ENCODE peak calls at places on chromosomes 7 and 10, in five cellular contexts. L is HT-29; F is astrocyte; T is CD8-positive, alpha-beta memory T cell; E is MM.1S. I is an unnamed sample.
A peak's percentile ranks its signal among the peaks of the same experiment; 100 is the strongest.

GRCh38 chr7:36155811-36156361 is 2.8 kb downstream of the EEPD1 start:
- DNase-seq in L (peak; percentile 51), F (peak; percentile 22), T (no peak), E (no peak), I (peak; percentile 54)

GRCh38 chr10:49360271-49361177 is 35.4 kb downstream of the DRGX start:
- DNase-seq in L (no peak), F (no peak), T (no peak), E (no peak), I (no peak)

GRCh38 chr10:16828114-16828568 is 10.9 kb upstream of the RSU1 start:
- DNase-seq in L (peak; percentile 92), F (peak; percentile 65), T (peak; percentile 55), E (peak; percentile 89), I (peak; percentile 80)

GRCh38 chr7:91266067-91266930 is 2.1 kb downstream of the FZD1 start:
- DNase-seq in L (no peak), F (peak; percentile 20), T (no peak), E (no peak), I (no peak)

GRCh38 chr10:79027147-79028055 is 41.4 kb upstream of the ZMIZ1 start:
- DNase-seq in L (no peak), F (no peak), T (peak; percentile 83), E (no peak), I (no peak)

GRCh38 chr7:124536156-124536762 is 229.3 kb downstream of the GPR37 start:
- DNase-seq in L (no peak), F (peak; percentile 2), T (no peak), E (no peak), I (no peak)

GRCh38 chr7:38932509-38933168 is 23.6 kb upstream of the VPS41 start:
- DNase-seq in L (peak; percentile 87), F (peak; percentile 4), T (peak; percentile 6), E (peak; percentile 48), I (peak; percentile 59)

GRCh38 chr10:11118696-11119095 is 101.0 kb downstream of the CELF2 start:
- DNase-seq in L (no peak), F (no peak), T (no peak), E (no peak), I (no peak)

GRCh38 chr10:60681103-60681502 is 97.2 kb upstream of the CDK1 start:
- DNase-seq in L (no peak), F (no peak), T (no peak), E (no peak), I (peak; percentile 43)

GRCh38 chr10:29174389-29174788 is 114.5 kb upstream of the LYZL1 start:
- DNase-seq in L (peak; percentile 2), F (no peak), T (no peak), E (no peak), I (no peak)

GRCh38 chr7:159127691-159128642 is 16.7 kb downstream of the VIPR2 start:
- DNase-seq in L (no peak), F (no peak), T (no peak), E (no peak), I (no peak)

GRCh38 chr10:54402576-54402975 is 398.5 kb downstream of the PCDH15 start:
- DNase-seq in L (peak; percentile 62), F (peak; percentile 1), T (no peak), E (peak; percentile 21), I (peak; percentile 32)

GRCh38 chr10:125060851-125061556 is 99.4 kb downstream of the CTBP2 start:
- DNase-seq in L (peak; percentile 78), F (peak; percentile 75), T (peak; percentile 4), E (no peak), I (peak; percentile 79)

GRCh38 chr10:24958701-24959392 is 6.4 kb upstream of the PRTFDC1 start:
- DNase-seq in L (no peak), F (peak; percentile 90), T (no peak), E (no peak), I (no peak)

GRCh38 chr7:146961617-146962016 is 845.0 kb downstream of the CNTNAP2 start:
- DNase-seq in L (no peak), F (peak; percentile 90), T (no peak), E (no peak), I (no peak)

GRCh38 chr10:31381171-31381570 is 62.2 kb downstream of the ZEB1 start:
- DNase-seq in L (no peak), F (no peak), T (no peak), E (no peak), I (no peak)

GRCh38 chr7:42730621-42731020 is 181.2 kb downstream of the C7orf25 start:
- DNase-seq in L (no peak), F (no peak), T (no peak), E (no peak), I (no peak)

GRCh38 chr7:7920481-7920880 is 48.1 kb upstream of the GLCCI1 start:
- DNase-seq in L (no peak), F (no peak), T (peak; percentile 7), E (peak; percentile 97), I (peak; percentile 84)

GRCh38 chr10:45418859-45419672 is 45.0 kb downstream of the ALOX5 start:
- DNase-seq in L (peak; percentile 48), F (peak; percentile 12), T (peak; percentile 44), E (peak; percentile 83), I (peak; percentile 16)

GRCh38 chr7:36598056-36598675 is 126.1 kb downstream of the AOAH start:
- DNase-seq in L (no peak), F (no peak), T (no peak), E (no peak), I (no peak)

GRCh38 chr7:31052504-31052840 is 364 bp downstream of the ADCYAP1R1 start:
- DNase-seq in L (no peak), F (no peak), T (no peak), E (no peak), I (no peak)

GRCh38 chr7:139033346-139034114 is 2.3 kb downstream of the ZC3HAV1L start:
- DNase-seq in L (no peak), F (no peak), T (no peak), E (no peak), I (no peak)

GRCh38 chr10:92240289-92241157 is 50.4 kb downstream of the CPEB3 start:
- DNase-seq in L (peak; percentile 76), F (peak; percentile 65), T (peak; percentile 46), E (peak; percentile 85), I (peak; percentile 88)

GRCh38 chr10:12299222-12299973 is 49.9 kb upstream of the CAMK1D start:
- DNase-seq in L (no peak), F (no peak), T (no peak), E (no peak), I (no peak)

GRCh38 chr10:119041332-119041731 is 11.8 kb downstream of the NANOS1 start:
- DNase-seq in L (no peak), F (no peak), T (no peak), E (no peak), I (no peak)

GRCh38 chr10:99630439-99630838 is 10.2 kb upstream of the SLC25A28 start:
- DNase-seq in L (peak; percentile 73), F (peak; percentile 42), T (no peak), E (peak; percentile 39), I (peak; percentile 65)

GRCh38 chr7:106049139-106049725 is 62.9 kb downstream of the SYPL1 start:
- DNase-seq in L (no peak), F (no peak), T (no peak), E (no peak), I (no peak)

GRCh38 chr10:95388539-95388938 is 97.7 kb upstream of the PDLIM1 start:
- DNase-seq in L (no peak), F (no peak), T (no peak), E (no peak), I (peak; percentile 21)

GRCh38 chr7:3065724-3066143 is 22.1 kb upstream of the CARD11 start:
- DNase-seq in L (peak; percentile 56), F (no peak), T (peak; percentile 51), E (no peak), I (peak; percentile 27)

GRCh38 chr10:31929260-31929985 is 792 bp upstream of the ARHGAP12 start:
- DNase-seq in L (peak; percentile 81), F (no peak), T (peak; percentile 10), E (peak; percentile 48), I (peak; percentile 88)

GRCh38 chr7:94410471-94411466 is 16.1 kb downstream of the COL1A2 start:
- DNase-seq in L (no peak), F (no peak), T (no peak), E (no peak), I (no peak)

GRCh38 chr10:14673189-14673947 is 101.3 kb downstream of the FAM107B start:
- DNase-seq in L (no peak), F (no peak), T (no peak), E (no peak), I (peak; percentile 44)